ENCODE peak calls at places on chromosomes 16 and 17, in nine cellular contexts. One of them, this sample, is unnamed.

GRCh38 chr16:47018223-47018891 is 44.9 kb upstream of the DNAJA2 start:
- DNase-seq in cardiac fibroblast: peak; percentile 18
- DNase-seq in GM19239: peak; percentile 91
- DNase-seq in ascending aorta: no peak
- DNase-seq in stromal cell of bone marrow: no peak
- DNase-seq in endothelial cell: peak; percentile 49
- DNase-seq in EH: peak; percentile 8
- DNase-seq in heart right ventricle: no peak
- DNase-seq in NCI-H460: peak; percentile 52
- DNase-seq in this sample: no peak

GRCh38 chr17:7817643-7817964 is 16.4 kb upstream of the KDM6B start:
- DNase-seq in cardiac fibroblast: no peak
- DNase-seq in GM19239: no peak
- DNase-seq in ascending aorta: no peak
- DNase-seq in stromal cell of bone marrow: no peak
- DNase-seq in endothelial cell: no peak
- DNase-seq in EH: no peak
- DNase-seq in heart right ventricle: no peak
- DNase-seq in NCI-H460: no peak
- DNase-seq in this sample: no peak

GRCh38 chr16:30565526-30565925 is 6.0 kb downstream of the ZNF688 start:
- DNase-seq in cardiac fibroblast: no peak
- DNase-seq in GM19239: no peak
- DNase-seq in ascending aorta: no peak
- DNase-seq in stromal cell of bone marrow: no peak
- DNase-seq in endothelial cell: no peak
- DNase-seq in EH: no peak
- DNase-seq in heart right ventricle: no peak
- DNase-seq in NCI-H460: no peak
- DNase-seq in this sample: no peak

GRCh38 chr17:65198653-65199382 is 61.6 kb downstream of the RGS9 start:
- DNase-seq in cardiac fibroblast: peak; percentile 78
- DNase-seq in GM19239: peak; percentile 75
- DNase-seq in ascending aorta: no peak
- DNase-seq in stromal cell of bone marrow: peak; percentile 26
- DNase-seq in endothelial cell: no peak
- DNase-seq in EH: peak; percentile 71
- DNase-seq in heart right ventricle: peak; percentile 5
- DNase-seq in NCI-H460: peak; percentile 55
- DNase-seq in this sample: peak; percentile 37

GRCh38 chr16:89360760-89361435 is 129.5 kb downstream of the ANKRD11 start:
- DNase-seq in cardiac fibroblast: no peak
- DNase-seq in GM19239: peak; percentile 53
- DNase-seq in ascending aorta: no peak
- DNase-seq in stromal cell of bone marrow: no peak
- DNase-seq in endothelial cell: no peak
- DNase-seq in EH: no peak
- DNase-seq in heart right ventricle: no peak
- DNase-seq in NCI-H460: no peak
- DNase-seq in this sample: no peak

GRCh38 chr17:36921131-36921851 is 16.0 kb upstream of the LHX1 start:
- DNase-seq in cardiac fibroblast: peak; percentile 48
- DNase-seq in GM19239: no peak
- DNase-seq in ascending aorta: no peak
- DNase-seq in stromal cell of bone marrow: no peak
- DNase-seq in endothelial cell: no peak
- DNase-seq in EH: no peak
- DNase-seq in heart right ventricle: no peak
- DNase-seq in NCI-H460: no peak
- DNase-seq in this sample: no peak

GRCh38 chr17:63550816-63551639 is 751 bp downstream of the DCAF7 start:
- DNase-seq in cardiac fibroblast: peak; percentile 33
- DNase-seq in GM19239: no peak
- DNase-seq in ascending aorta: no peak
- DNase-seq in stromal cell of bone marrow: no peak
- DNase-seq in endothelial cell: peak; percentile 43
- DNase-seq in EH: peak; percentile 50
- DNase-seq in heart right ventricle: no peak
- DNase-seq in NCI-H460: no peak
- DNase-seq in this sample: peak; percentile 47

GRCh38 chr16:17408955-17409441 is 61.8 kb downstream of the XYLT1 start:
- DNase-seq in cardiac fibroblast: no peak
- DNase-seq in GM19239: peak; percentile 39
- DNase-seq in ascending aorta: no peak
- DNase-seq in stromal cell of bone marrow: no peak
- DNase-seq in endothelial cell: no peak
- DNase-seq in EH: no peak
- DNase-seq in heart right ventricle: no peak
- DNase-seq in NCI-H460: no peak
- DNase-seq in this sample: no peak

GRCh38 chr17:28552201-28552999 is at the start of gene UNC119:
- DNase-seq in cardiac fibroblast: peak; percentile 57
- DNase-seq in GM19239: peak; percentile 71
- DNase-seq in ascending aorta: no peak
- DNase-seq in stromal cell of bone marrow: peak; percentile 38
- DNase-seq in endothelial cell: peak; percentile 81
- DNase-seq in EH: peak; percentile 78
- DNase-seq in heart right ventricle: peak; percentile 67
- DNase-seq in NCI-H460: peak; percentile 53
- DNase-seq in this sample: peak; percentile 62

GRCh38 chr17:2232244-2232638 is 71.3 kb downstream of the SMG6 start:
- DNase-seq in cardiac fibroblast: peak; percentile 89
- DNase-seq in GM19239: no peak
- DNase-seq in ascending aorta: no peak
- DNase-seq in stromal cell of bone marrow: no peak
- DNase-seq in endothelial cell: no peak
- DNase-seq in EH: peak; percentile 96
- DNase-seq in heart right ventricle: no peak
- DNase-seq in NCI-H460: no peak
- DNase-seq in this sample: no peak

GRCh38 chr17:59753522-59754467 is 46.3 kb downstream of the VMP1 start:
- DNase-seq in cardiac fibroblast: peak; percentile 96
- DNase-seq in GM19239: peak; percentile 29
- DNase-seq in ascending aorta: no peak
- DNase-seq in stromal cell of bone marrow: peak; percentile 76
- DNase-seq in endothelial cell: no peak
- DNase-seq in EH: peak; percentile 91
- DNase-seq in heart right ventricle: peak; percentile 43
- DNase-seq in NCI-H460: peak; percentile 88
- DNase-seq in this sample: peak; percentile 79

GRCh38 chr16:57367111-57367752 is 5.1 kb upstream of the CX3CL1 start:
- DNase-seq in cardiac fibroblast: peak; percentile 11
- DNase-seq in GM19239: no peak
- DNase-seq in ascending aorta: no peak
- DNase-seq in stromal cell of bone marrow: no peak
- DNase-seq in endothelial cell: no peak
- DNase-seq in EH: peak; percentile 61
- DNase-seq in heart right ventricle: no peak
- DNase-seq in NCI-H460: no peak
- DNase-seq in this sample: no peak

GRCh38 chr16:66516172-66516807 is 33.6 kb downstream of the TK2 start:
- DNase-seq in cardiac fibroblast: no peak
- DNase-seq in GM19239: no peak
- DNase-seq in ascending aorta: no peak
- DNase-seq in stromal cell of bone marrow: no peak
- DNase-seq in endothelial cell: no peak
- DNase-seq in EH: no peak
- DNase-seq in heart right ventricle: no peak
- DNase-seq in NCI-H460: no peak
- DNase-seq in this sample: no peak

GRCh38 chr16:69937465-69937951 is 13.6 kb upstream of the CLEC18A start:
- DNase-seq in cardiac fibroblast: no peak
- DNase-seq in GM19239: no peak
- DNase-seq in ascending aorta: no peak
- DNase-seq in stromal cell of bone marrow: no peak
- DNase-seq in endothelial cell: no peak
- DNase-seq in EH: peak; percentile 39
- DNase-seq in heart right ventricle: no peak
- DNase-seq in NCI-H460: peak; percentile 41
- DNase-seq in this sample: peak; percentile 41

GRCh38 chr16:68345351-68345810 is 34.6 kb downstream of the PRMT7 start:
- DNase-seq in cardiac fibroblast: no peak
- DNase-seq in GM19239: no peak
- DNase-seq in ascending aorta: no peak
- DNase-seq in stromal cell of bone marrow: no peak
- DNase-seq in endothelial cell: no peak
- DNase-seq in EH: no peak
- DNase-seq in heart right ventricle: peak; percentile 58
- DNase-seq in NCI-H460: no peak
- DNase-seq in this sample: no peak

GRCh38 chr16:70417661-70418060 is 21.2 kb downstream of the ST3GAL2 start:
- DNase-seq in cardiac fibroblast: no peak
- DNase-seq in GM19239: no peak
- DNase-seq in ascending aorta: no peak
- DNase-seq in stromal cell of bone marrow: no peak
- DNase-seq in endothelial cell: no peak
- DNase-seq in EH: no peak
- DNase-seq in heart right ventricle: no peak
- DNase-seq in NCI-H460: no peak
- DNase-seq in this sample: no peak

GRCh38 chr17:31415004-31415454 is 23.6 kb downstream of the RAB11FIP4 start:
- DNase-seq in cardiac fibroblast: no peak
- DNase-seq in GM19239: no peak
- DNase-seq in ascending aorta: no peak
- DNase-seq in stromal cell of bone marrow: no peak
- DNase-seq in endothelial cell: no peak
- DNase-seq in EH: no peak
- DNase-seq in heart right ventricle: no peak
- DNase-seq in NCI-H460: no peak
- DNase-seq in this sample: no peak

GRCh38 chr16:79217375-79218011 is 383.0 kb downstream of the MAF start:
- DNase-seq in cardiac fibroblast: no peak
- DNase-seq in GM19239: no peak
- DNase-seq in ascending aorta: no peak
- DNase-seq in stromal cell of bone marrow: peak; percentile 18
- DNase-seq in endothelial cell: no peak
- DNase-seq in EH: no peak
- DNase-seq in heart right ventricle: no peak
- DNase-seq in NCI-H460: no peak
- DNase-seq in this sample: no peak

GRCh38 chr17:17849863-17850373 is 13.1 kb upstream of the SREBF1 start:
- DNase-seq in cardiac fibroblast: peak; percentile 56
- DNase-seq in GM19239: peak; percentile 58
- DNase-seq in ascending aorta: no peak
- DNase-seq in stromal cell of bone marrow: peak; percentile 45
- DNase-seq in endothelial cell: no peak
- DNase-seq in EH: peak; percentile 70
- DNase-seq in heart right ventricle: peak; percentile 64
- DNase-seq in NCI-H460: no peak
- DNase-seq in this sample: peak; percentile 66

GRCh38 chr17:57940653-57941329 is 14.4 kb downstream of the CUEDC1 start:
- DNase-seq in cardiac fibroblast: no peak
- DNase-seq in GM19239: no peak
- DNase-seq in ascending aorta: no peak
- DNase-seq in stromal cell of bone marrow: no peak
- DNase-seq in endothelial cell: no peak
- DNase-seq in EH: no peak
- DNase-seq in heart right ventricle: no peak
- DNase-seq in NCI-H460: no peak
- DNase-seq in this sample: no peak

GRCh38 chr17:56136316-56136715 is 17.0 kb upstream of the ANKFN1 start:
- DNase-seq in cardiac fibroblast: no peak
- DNase-seq in GM19239: no peak
- DNase-seq in ascending aorta: no peak
- DNase-seq in stromal cell of bone marrow: no peak
- DNase-seq in endothelial cell: no peak
- DNase-seq in EH: no peak
- DNase-seq in heart right ventricle: no peak
- DNase-seq in NCI-H460: no peak
- DNase-seq in this sample: no peak

GRCh38 chr17:49664706-49665211 is 13.1 kb downstream of the SPOP start:
- DNase-seq in cardiac fibroblast: no peak
- DNase-seq in GM19239: no peak
- DNase-seq in ascending aorta: no peak
- DNase-seq in stromal cell of bone marrow: no peak
- DNase-seq in endothelial cell: no peak
- DNase-seq in EH: no peak
- DNase-seq in heart right ventricle: no peak
- DNase-seq in NCI-H460: no peak
- DNase-seq in this sample: no peak

GRCh38 chr16:50263940-50264929 is 2.1 kb upstream of the ADCY7 start:
- DNase-seq in cardiac fibroblast: peak; percentile 53
- DNase-seq in GM19239: no peak
- DNase-seq in ascending aorta: no peak
- DNase-seq in stromal cell of bone marrow: no peak
- DNase-seq in endothelial cell: no peak
- DNase-seq in EH: peak; percentile 31
- DNase-seq in heart right ventricle: no peak
- DNase-seq in NCI-H460: peak; percentile 22
- DNase-seq in this sample: no peak

GRCh38 chr17:45578516-45579455 is 88.3 kb upstream of the PLEKHM1 start:
- DNase-seq in cardiac fibroblast: no peak
- DNase-seq in GM19239: no peak
- DNase-seq in ascending aorta: no peak
- DNase-seq in stromal cell of bone marrow: no peak
- DNase-seq in endothelial cell: no peak
- DNase-seq in EH: no peak
- DNase-seq in heart right ventricle: no peak
- DNase-seq in NCI-H460: no peak
- DNase-seq in this sample: no peak

GRCh38 chr16:54847207-54847606 is 83.5 kb upstream of the IRX5 start:
- DNase-seq in cardiac fibroblast: peak; percentile 13
- DNase-seq in GM19239: no peak
- DNase-seq in ascending aorta: no peak
- DNase-seq in stromal cell of bone marrow: no peak
- DNase-seq in endothelial cell: no peak
- DNase-seq in EH: peak; percentile 2
- DNase-seq in heart right ventricle: no peak
- DNase-seq in NCI-H460: no peak
- DNase-seq in this sample: no peak

GRCh38 chr17:62821213-62822079 is 13.3 kb upstream of the MARCHF10 start:
- DNase-seq in cardiac fibroblast: no peak
- DNase-seq in GM19239: no peak
- DNase-seq in ascending aorta: no peak
- DNase-seq in stromal cell of bone marrow: no peak
- DNase-seq in endothelial cell: no peak
- DNase-seq in EH: no peak
- DNase-seq in heart right ventricle: no peak
- DNase-seq in NCI-H460: no peak
- DNase-seq in this sample: no peak

GRCh38 chr17:45160505-45161287 is 979 bp upstream of the HEXIM2 start:
- DNase-seq in cardiac fibroblast: peak; percentile 63
- DNase-seq in GM19239: no peak
- DNase-seq in ascending aorta: no peak
- DNase-seq in stromal cell of bone marrow: no peak
- DNase-seq in endothelial cell: peak; percentile 78
- DNase-seq in EH: peak; percentile 73
- DNase-seq in heart right ventricle: peak; percentile 78
- DNase-seq in NCI-H460: peak; percentile 51
- DNase-seq in this sample: peak; percentile 81

GRCh38 chr17:31859487-31860008 is 504 bp upstream of the COPRS start:
- DNase-seq in cardiac fibroblast: no peak
- DNase-seq in GM19239: no peak
- DNase-seq in ascending aorta: no peak
- DNase-seq in stromal cell of bone marrow: no peak
- DNase-seq in endothelial cell: no peak
- DNase-seq in EH: no peak
- DNase-seq in heart right ventricle: no peak
- DNase-seq in NCI-H460: no peak
- DNase-seq in this sample: no peak

GRCh38 chr16:22216191-22216831 is 10.2 kb downstream of the EEF2K start:
- DNase-seq in cardiac fibroblast: peak; percentile 43
- DNase-seq in GM19239: no peak
- DNase-seq in ascending aorta: no peak
- DNase-seq in stromal cell of bone marrow: no peak
- DNase-seq in endothelial cell: no peak
- DNase-seq in EH: peak; percentile 47
- DNase-seq in heart right ventricle: no peak
- DNase-seq in NCI-H460: no peak
- DNase-seq in this sample: no peak

GRCh38 chr17:1058423-1059130 is 61.6 kb downstream of the TIMM22 start:
- DNase-seq in cardiac fibroblast: peak; percentile 66
- DNase-seq in GM19239: no peak
- DNase-seq in ascending aorta: no peak
- DNase-seq in stromal cell of bone marrow: peak; percentile 11
- DNase-seq in endothelial cell: peak; percentile 58
- DNase-seq in EH: peak; percentile 40
- DNase-seq in heart right ventricle: peak; percentile 46
- DNase-seq in NCI-H460: peak; percentile 49
- DNase-seq in this sample: peak; percentile 56

GRCh38 chr16:69544099-69544498 is 21.7 kb upstream of the NFAT5 start:
- DNase-seq in cardiac fibroblast: no peak
- DNase-seq in GM19239: no peak
- DNase-seq in ascending aorta: no peak
- DNase-seq in stromal cell of bone marrow: no peak
- DNase-seq in endothelial cell: no peak
- DNase-seq in EH: no peak
- DNase-seq in heart right ventricle: no peak
- DNase-seq in NCI-H460: no peak
- DNase-seq in this sample: no peak